ENCODE peak calls at places on chromosome 2, in four cellular contexts. V is fibroblast of villous mesenchyme, I is cardiac fibroblast, L is non-pigmented ciliary epithelial cell. T is an unnamed sample.
A peak's percentile ranks its signal among the peaks of the same experiment; 100 is the strongest.

GRCh38 chr2:217937446-217937845 is 65.3 kb downstream of the TNS1 start:
- DNase-seq in V (no peak), I (no peak), L (no peak), T (no peak)

GRCh38 chr2:68908392-68908970 is 37.3 kb upstream of the BMP10 start:
- DNase-seq in V (peak; percentile 37), I (peak; percentile 91), L (peak; percentile 43), T (no peak)

GRCh38 chr2:96510931-96511595 is 5.9 kb upstream of the NEURL3 start:
- DNase-seq in V (no peak), I (no peak), L (no peak), T (no peak)

GRCh38 chr2:69805887-69806286 is 23.6 kb upstream of the GMCL1 start:
- DNase-seq in V (no peak), I (no peak), L (no peak), T (no peak)

GRCh38 chr2:239156516-239157265 is 244.1 kb downstream of the HDAC4 start:
- DNase-seq in V (no peak), I (no peak), L (no peak), T (no peak)

GRCh38 chr2:8636041-8636491 is 45.8 kb upstream of the ID2 start:
- DNase-seq in V (peak; percentile 3), I (no peak), L (no peak), T (no peak)

GRCh38 chr2:85243101-85244072 is 84.4 kb downstream of the TGOLN2 start:
- DNase-seq in V (no peak), I (peak; percentile 28), L (no peak), T (no peak)

GRCh38 chr2:191301971-191302370 is 56.8 kb downstream of the MYO1B start:
- DNase-seq in V (no peak), I (no peak), L (no peak), T (no peak)

GRCh38 chr2:153912798-153913396 is 41.2 kb downstream of the GALNT13 start:
- DNase-seq in V (no peak), I (no peak), L (no peak), T (no peak)

GRCh38 chr2:237483018-237483731 is 3.9 kb upstream of the MLPH start:
- DNase-seq in V (peak; percentile 85), I (peak; percentile 67), L (no peak), T (no peak)

GRCh38 chr2:217846321-217846743 is 156.5 kb downstream of the TNS1 start:
- DNase-seq in V (no peak), I (no peak), L (no peak), T (no peak)

GRCh38 chr2:190863946-190864345 is 16.7 kb upstream of the GLS start:
- DNase-seq in V (peak; percentile 76), I (no peak), L (no peak), T (no peak)

GRCh38 chr2:73640537-73640936 is 1.7 kb downstream of the NAT8 start:
- DNase-seq in V (peak; percentile 47), I (peak; percentile 9), L (no peak), T (no peak)

GRCh38 chr2:45119038-45119437 is 109.8 kb upstream of the SIX2 start:
- DNase-seq in V (peak; percentile 51), I (peak; percentile 81), L (peak; percentile 48), T (no peak)

GRCh38 chr2:75655861-75656260 is 9.3 kb downstream of the MRPL19 start:
- DNase-seq in V (no peak), I (peak; percentile 38), L (peak; percentile 23), T (no peak)

GRCh38 chr2:225030089-225030653 is 12.1 kb downstream of the DOCK10 start:
- DNase-seq in V (peak; percentile 42), I (no peak), L (no peak), T (no peak)

GRCh38 chr2:198073253-198073652 is 268.9 kb downstream of the PLCL1 start:
- DNase-seq in V (no peak), I (no peak), L (no peak), T (no peak)

GRCh38 chr2:200462136-200462710 is 47.6 kb downstream of the KCTD18 start:
- DNase-seq in V (peak; percentile 76), I (no peak), L (no peak), T (no peak)

GRCh38 chr2:64634338-64635267 is 19.1 kb downstream of the SERTAD2 start:
- DNase-seq in V (peak; percentile 95), I (peak; percentile 58), L (no peak), T (no peak)

GRCh38 chr2:85242321-85242720 is 85.5 kb downstream of the TGOLN2 start:
- DNase-seq in V (no peak), I (no peak), L (no peak), T (no peak)

GRCh38 chr2:235394278-235394828 is 99.5 kb upstream of the AGAP1 start:
- DNase-seq in V (peak; percentile 74), I (peak; percentile 90), L (peak; percentile 45), T (no peak)

GRCh38 chr2:181106789-181107418 is 126.5 kb downstream of the UBE2E3 start:
- DNase-seq in V (peak; percentile 96), I (peak; percentile 93), L (peak; percentile 92), T (peak; percentile 78)

GRCh38 chr2:73243884-73244570 is 9.9 kb downstream of the CCT7 start:
- DNase-seq in V (peak; percentile 56), I (peak; percentile 63), L (no peak), T (no peak)

GRCh38 chr2:100064592-100065006 is 77.8 kb downstream of the AFF3 start:
- DNase-seq in V (no peak), I (no peak), L (no peak), T (no peak)

GRCh38 chr2:97745474-97746172 is 32.2 kb downstream of the ZAP70 start:
- DNase-seq in V (peak; percentile 42), I (no peak), L (no peak), T (no peak)

GRCh38 chr2:43402452-43402937 is 176.1 kb upstream of the ZFP36L2 start:
- DNase-seq in V (peak; percentile 57), I (no peak), L (no peak), T (no peak)

GRCh38 chr2:120951701-120952100 is 216.0 kb downstream of the GLI2 start:
- DNase-seq in V (no peak), I (no peak), L (no peak), T (no peak)

GRCh38 chr2:46462936-46463335 is 16.4 kb upstream of the TMEM247 start:
- DNase-seq in V (peak; percentile 43), I (peak; percentile 18), L (no peak), T (no peak)